ENCODE peak calls at places on chromosome 14, in four cellular contexts. P, R, Q and M are unnamed samples.

GRCh38 chr14:60648934-60649814 is at the start of gene SIX1:
- DNase-seq in R (no peak), Q (peak; percentile 5), P (no peak), M (peak; percentile 30)

GRCh38 chr14:91728616-91729183 is 3.2 kb downstream of the CATSPERB start:
- DNase-seq in P (no peak), R (no peak), Q (no peak), M (no peak)

GRCh38 chr14:73625686-73626085 is 13.4 kb downstream of the ACOT6 start:
- DNase-seq in P (no peak), Q (no peak), R (no peak), M (no peak)

GRCh38 chr14:22627506-22628263 is 16.5 kb downstream of the OR6J1 start:
- DNase-seq in R (no peak), Q (no peak), P (no peak), M (no peak)

GRCh38 chr14:91250912-91251311 is 6.4 kb upstream of the GPR68 start:
- DNase-seq in Q (no peak), P (no peak), R (no peak), M (no peak)

GRCh38 chr14:102316048-102316745 is 3.3 kb upstream of the ZNF839 start:
- DNase-seq in P (peak; percentile 27), Q (no peak), R (no peak), M (no peak)

GRCh38 chr14:60327447-60328331 is 78.7 kb downstream of the PPM1A start:
- DNase-seq in R (no peak), Q (peak; percentile 25), P (no peak), M (peak; percentile 30)

GRCh38 chr14:32906672-32907071 is 32.0 kb upstream of the NPAS3 start:
- DNase-seq in P (no peak), R (no peak), Q (no peak), M (no peak)

GRCh38 chr14:64675246-64675645 is 29.0 kb upstream of the PLEKHG3 start:
- DNase-seq in Q (no peak), P (no peak), R (no peak), M (no peak)

GRCh38 chr14:76917158-76917596 is 91.0 kb downstream of the LRRC74A start:
- DNase-seq in Q (no peak), R (no peak), P (no peak), M (no peak)

GRCh38 chr14:30005114-30005698 is 77.6 kb upstream of the PRKD1 start:
- DNase-seq in P (no peak), Q (no peak), R (no peak), M (peak; percentile 2)

GRCh38 chr14:59206892-59207291 is 18.4 kb downstream of the DAAM1 start:
- DNase-seq in P (no peak), Q (no peak), R (no peak), M (no peak)

GRCh38 chr14:67820428-67820881 is 876 bp downstream of the RAD51B start:
- DNase-seq in Q (no peak), P (no peak), R (no peak), M (no peak)

GRCh38 chr14:103118019-103118662 is 5.1 kb upstream of the TNFAIP2 start:
- DNase-seq in P (no peak), Q (no peak), R (no peak), M (no peak)

GRCh38 chr14:60981626-60982455 is 796 bp downstream of the SLC38A6 start:
- DNase-seq in Q (no peak), P (no peak), R (no peak), M (no peak)

GRCh38 chr14:22650960-22651521 is 6.9 kb upstream of the OR6J1 start:
- DNase-seq in R (no peak), Q (no peak), P (no peak), M (no peak)

GRCh38 chr14:22977684-22978486 is 4.5 kb downstream of the AJUBA start:
- DNase-seq in Q (no peak), R (no peak), P (no peak), M (no peak)

GRCh38 chr14:22560638-22561365 is 28.2 kb downstream of the DAD1 start:
- DNase-seq in R (no peak), Q (no peak), P (no peak), M (no peak)

GRCh38 chr14:92373336-92373735 is 50.4 kb downstream of the SLC24A4 start:
- DNase-seq in R (no peak), P (no peak), Q (no peak), M (no peak)